ENCODE peak calls at places on chromosomes 5 and 9, in nine cellular contexts. Q, E, Z, M, N, I, D, J and B are unnamed samples.

GRCh38 chr9:136361757-136362449 is 1.6 kb downstream of the DNLZ start:
- DNase-seq in I (no peak), Z (no peak), Q (no peak), D (no peak), J (no peak), N (no peak), E (no peak), M (no peak), B (peak)

GRCh38 chr9:77997611-77998349 is 33.8 kb downstream of the GNAQ start:
- DNase-seq in I (no peak), M (no peak), D (no peak), J (no peak), Z (no peak), Q (peak), E (no peak), N (no peak), B (no peak)

GRCh38 chr5:140575309-140575708 is 10.7 kb downstream of the SLC35A4 start:
- DNase-seq in M (no peak), N (peak), J (no peak), I (no peak), E (no peak), D (peak), Q (peak), Z (no peak), B (no peak)

GRCh38 chr9:18976368-18977238 is 56.4 kb downstream of the SAXO1 start:
- DNase-seq in E (no peak), I (no peak), J (peak), Z (peak), N (peak), D (peak), M (no peak), Q (no peak), B (peak)

GRCh38 chr5:143001764-143002351 is 231.7 kb downstream of the ARHGAP26 start:
- DNase-seq in E (no peak), Q (no peak), N (peak), I (no peak), D (peak), J (peak), M (no peak), Z (peak), B (peak)

GRCh38 chr9:130666393-130667116 is 2.2 kb downstream of the PRDM12 start:
- DNase-seq in Z (no peak), Q (no peak), D (no peak), E (no peak), N (no peak), M (no peak), I (no peak), J (no peak), B (no peak)

GRCh38 chr5:180804129-180804601 is 1.6 kb upstream of the MGAT1 start:
- DNase-seq in D (no peak), Q (no peak), N (no peak), E (no peak), Z (no peak), M (no peak), I (no peak), J (no peak), B (no peak)

GRCh38 chr5:45411971-45412612 is 284.1 kb downstream of the HCN1 start:
- DNase-seq in Q (no peak), N (no peak), Z (peak), I (no peak), E (no peak), D (no peak), J (no peak), M (no peak), B (no peak)

GRCh38 chr5:80565330-80565729 is 4.8 kb downstream of the ANKRD34B start:
- DNase-seq in D (peak), Z (no peak), N (no peak), I (no peak), J (no peak), Q (no peak), E (no peak), M (no peak), B (no peak)

GRCh38 chr5:135249658-135250057 is 149.4 kb downstream of the MACROH2A1 start:
- DNase-seq in E (no peak), D (peak), I (no peak), N (no peak), M (no peak), Q (no peak), Z (peak), J (no peak), B (no peak)

GRCh38 chr9:116234091-116234490 is 80.5 kb downstream of the PAPPA start:
- DNase-seq in Z (peak), E (no peak), I (no peak), Q (no peak), N (peak), M (peak), J (peak), D (peak), B (peak)

GRCh38 chr5:160369990-160370712 is at the start of gene C1QTNF2:
- DNase-seq in D (peak), Q (peak), M (no peak), I (no peak), J (peak), Z (peak), E (no peak), N (peak), B (peak)

GRCh38 chr5:150458819-150459557 is 9.4 kb upstream of the RPS14 start:
- DNase-seq in D (peak), M (peak), I (peak), Q (peak), E (peak), Z (peak), N (peak), J (peak), B (peak)

GRCh38 chr9:92184041-92184564 is 68.9 kb upstream of the SPTLC1 start:
- DNase-seq in D (no peak), E (no peak), Q (no peak), I (no peak), J (peak), M (no peak), Z (no peak), N (no peak), B (no peak)

GRCh38 chr9:14351206-14351605 is 37.3 kb upstream of the NFIB start:
- DNase-seq in N (peak), Q (peak), M (no peak), Z (no peak), D (no peak), I (no peak), E (no peak), J (no peak), B (no peak)

GRCh38 chr5:83512051-83512745 is 40.7 kb downstream of the VCAN start:
- DNase-seq in I (no peak), D (no peak), J (no peak), M (no peak), E (no peak), Q (no peak), N (no peak), Z (no peak), B (no peak)

GRCh38 chr5:172133359-172134029 is 54.5 kb downstream of the STK10 start:
- DNase-seq in Q (no peak), N (peak), E (no peak), M (no peak), Z (peak), D (peak), I (peak), J (peak), B (peak)

GRCh38 chr5:176628406-176629228 is 1.7 kb downstream of the SNCB start:
- DNase-seq in N (peak), J (no peak), M (peak), I (no peak), Q (no peak), D (no peak), E (no peak), Z (no peak), B (no peak)

GRCh38 chr9:20604561-20604960 is 17.7 kb downstream of the MLLT3 start:
- DNase-seq in J (no peak), E (no peak), Z (no peak), D (no peak), I (no peak), Q (no peak), M (no peak), N (no peak), B (no peak)